ENCODE peak calls at places on chromosomes 7 and 10, in nine cellular contexts. One of them, this sample, is unnamed.

GRCh38 chr7:100208911-100209408 is 10.8 kb upstream of the PVRIG start:
- DNase-seq in transverse colon: no peak
- DNase-seq in AG04450: no peak
- DNase-seq in NCI-H1436 treated with DMSO at 0.1 percent for 48 hours: no peak
- DNase-seq in brain pericyte: no peak
- DNase-seq in activated CD8-positive, alpha-beta memory T cell treated with anti-CD3 and anti-CD28 coated beads for 1 hour: no peak
- DNase-seq in stimulated activated CD4-positive, alpha-beta T cell treated with anti-CD3 and anti-CD28 coated beads, Interleukin-2, amount 100 ng/mL, for 48 hours: peak
- DNase-seq in dorsolateral prefrontal cortex: no peak
- DNase-seq in T-helper 2 cell: no peak
- DNase-seq in this sample: no peak

GRCh38 chr10:122421054-122421625 is 33.3 kb upstream of the ARMS2 start:
- DNase-seq in transverse colon: no peak
- DNase-seq in AG04450: no peak
- DNase-seq in NCI-H1436 treated with DMSO at 0.1 percent for 48 hours: no peak
- DNase-seq in brain pericyte: no peak
- DNase-seq in activated CD8-positive, alpha-beta memory T cell treated with anti-CD3 and anti-CD28 coated beads for 1 hour: no peak
- DNase-seq in stimulated activated CD4-positive, alpha-beta T cell treated with anti-CD3 and anti-CD28 coated beads, Interleukin-2, amount 100 ng/mL, for 48 hours: no peak
- DNase-seq in dorsolateral prefrontal cortex: no peak
- DNase-seq in T-helper 2 cell: no peak
- DNase-seq in this sample: no peak

GRCh38 chr7:1843921-1844335 is 173.9 kb downstream of the ELFN1 start:
- DNase-seq in transverse colon: peak
- DNase-seq in AG04450: no peak
- DNase-seq in NCI-H1436 treated with DMSO at 0.1 percent for 48 hours: no peak
- DNase-seq in brain pericyte: no peak
- DNase-seq in activated CD8-positive, alpha-beta memory T cell treated with anti-CD3 and anti-CD28 coated beads for 1 hour: no peak
- DNase-seq in stimulated activated CD4-positive, alpha-beta T cell treated with anti-CD3 and anti-CD28 coated beads, Interleukin-2, amount 100 ng/mL, for 48 hours: no peak
- DNase-seq in dorsolateral prefrontal cortex: no peak
- DNase-seq in T-helper 2 cell: no peak
- DNase-seq in this sample: no peak

GRCh38 chr10:45453639-45454250 is 79.7 kb downstream of the ALOX5 start:
- DNase-seq in transverse colon: no peak
- DNase-seq in AG04450: no peak
- DNase-seq in NCI-H1436 treated with DMSO at 0.1 percent for 48 hours: no peak
- DNase-seq in brain pericyte: no peak
- DNase-seq in activated CD8-positive, alpha-beta memory T cell treated with anti-CD3 and anti-CD28 coated beads for 1 hour: no peak
- DNase-seq in stimulated activated CD4-positive, alpha-beta T cell treated with anti-CD3 and anti-CD28 coated beads, Interleukin-2, amount 100 ng/mL, for 48 hours: no peak
- DNase-seq in dorsolateral prefrontal cortex: no peak
- DNase-seq in T-helper 2 cell: no peak
- DNase-seq in this sample: no peak

GRCh38 chr7:64830926-64831325 is 36.7 kb downstream of the ZNF138 start:
- DNase-seq in transverse colon: no peak
- DNase-seq in AG04450: no peak
- DNase-seq in NCI-H1436 treated with DMSO at 0.1 percent for 48 hours: no peak
- DNase-seq in brain pericyte: no peak
- DNase-seq in activated CD8-positive, alpha-beta memory T cell treated with anti-CD3 and anti-CD28 coated beads for 1 hour: no peak
- DNase-seq in stimulated activated CD4-positive, alpha-beta T cell treated with anti-CD3 and anti-CD28 coated beads, Interleukin-2, amount 100 ng/mL, for 48 hours: no peak
- DNase-seq in dorsolateral prefrontal cortex: no peak
- DNase-seq in T-helper 2 cell: no peak
- DNase-seq in this sample: no peak

GRCh38 chr10:3668276-3668960 is 116.6 kb downstream of the KLF6 start:
- DNase-seq in transverse colon: peak
- DNase-seq in AG04450: peak
- DNase-seq in NCI-H1436 treated with DMSO at 0.1 percent for 48 hours: no peak
- DNase-seq in brain pericyte: no peak
- DNase-seq in activated CD8-positive, alpha-beta memory T cell treated with anti-CD3 and anti-CD28 coated beads for 1 hour: peak
- DNase-seq in stimulated activated CD4-positive, alpha-beta T cell treated with anti-CD3 and anti-CD28 coated beads, Interleukin-2, amount 100 ng/mL, for 48 hours: peak
- DNase-seq in dorsolateral prefrontal cortex: no peak
- DNase-seq in T-helper 2 cell: peak
- DNase-seq in this sample: no peak

GRCh38 chr10:126004752-126005151 is 108.4 kb downstream of the FANK1 start:
- DNase-seq in transverse colon: no peak
- DNase-seq in AG04450: no peak
- DNase-seq in NCI-H1436 treated with DMSO at 0.1 percent for 48 hours: no peak
- DNase-seq in brain pericyte: no peak
- DNase-seq in activated CD8-positive, alpha-beta memory T cell treated with anti-CD3 and anti-CD28 coated beads for 1 hour: no peak
- DNase-seq in stimulated activated CD4-positive, alpha-beta T cell treated with anti-CD3 and anti-CD28 coated beads, Interleukin-2, amount 100 ng/mL, for 48 hours: no peak
- DNase-seq in dorsolateral prefrontal cortex: no peak
- DNase-seq in T-helper 2 cell: no peak
- DNase-seq in this sample: no peak

GRCh38 chr7:87370660-87371180 is 25.3 kb downstream of the CROT start:
- DNase-seq in transverse colon: no peak
- DNase-seq in AG04450: peak
- DNase-seq in NCI-H1436 treated with DMSO at 0.1 percent for 48 hours: no peak
- DNase-seq in brain pericyte: no peak
- DNase-seq in activated CD8-positive, alpha-beta memory T cell treated with anti-CD3 and anti-CD28 coated beads for 1 hour: no peak
- DNase-seq in stimulated activated CD4-positive, alpha-beta T cell treated with anti-CD3 and anti-CD28 coated beads, Interleukin-2, amount 100 ng/mL, for 48 hours: no peak
- DNase-seq in dorsolateral prefrontal cortex: no peak
- DNase-seq in T-helper 2 cell: no peak
- DNase-seq in this sample: no peak

GRCh38 chr10:34343764-34344163 is 471.3 kb downstream of the PARD3 start:
- DNase-seq in transverse colon: no peak
- DNase-seq in AG04450: no peak
- DNase-seq in NCI-H1436 treated with DMSO at 0.1 percent for 48 hours: no peak
- DNase-seq in brain pericyte: no peak
- DNase-seq in activated CD8-positive, alpha-beta memory T cell treated with anti-CD3 and anti-CD28 coated beads for 1 hour: no peak
- DNase-seq in stimulated activated CD4-positive, alpha-beta T cell treated with anti-CD3 and anti-CD28 coated beads, Interleukin-2, amount 100 ng/mL, for 48 hours: no peak
- DNase-seq in dorsolateral prefrontal cortex: no peak
- DNase-seq in T-helper 2 cell: no peak
- DNase-seq in this sample: no peak

GRCh38 chr7:28434510-28434909 is 22.2 kb downstream of the CREB5 start:
- DNase-seq in transverse colon: no peak
- DNase-seq in AG04450: no peak
- DNase-seq in NCI-H1436 treated with DMSO at 0.1 percent for 48 hours: no peak
- DNase-seq in brain pericyte: no peak
- DNase-seq in activated CD8-positive, alpha-beta memory T cell treated with anti-CD3 and anti-CD28 coated beads for 1 hour: no peak
- DNase-seq in stimulated activated CD4-positive, alpha-beta T cell treated with anti-CD3 and anti-CD28 coated beads, Interleukin-2, amount 100 ng/mL, for 48 hours: no peak
- DNase-seq in dorsolateral prefrontal cortex: no peak
- DNase-seq in T-helper 2 cell: no peak
- DNase-seq in this sample: no peak

GRCh38 chr10:124116771-124117510 is 23.5 kb upstream of the CHST15 start:
- DNase-seq in transverse colon: no peak
- DNase-seq in AG04450: no peak
- DNase-seq in NCI-H1436 treated with DMSO at 0.1 percent for 48 hours: no peak
- DNase-seq in brain pericyte: no peak
- DNase-seq in activated CD8-positive, alpha-beta memory T cell treated with anti-CD3 and anti-CD28 coated beads for 1 hour: no peak
- DNase-seq in stimulated activated CD4-positive, alpha-beta T cell treated with anti-CD3 and anti-CD28 coated beads, Interleukin-2, amount 100 ng/mL, for 48 hours: no peak
- DNase-seq in dorsolateral prefrontal cortex: no peak
- DNase-seq in T-helper 2 cell: no peak
- DNase-seq in this sample: no peak

GRCh38 chr7:150856303-150857275 is 4.3 kb downstream of the AOC1 start:
- DNase-seq in transverse colon: no peak
- DNase-seq in AG04450: no peak
- DNase-seq in NCI-H1436 treated with DMSO at 0.1 percent for 48 hours: no peak
- DNase-seq in brain pericyte: no peak
- DNase-seq in activated CD8-positive, alpha-beta memory T cell treated with anti-CD3 and anti-CD28 coated beads for 1 hour: no peak
- DNase-seq in stimulated activated CD4-positive, alpha-beta T cell treated with anti-CD3 and anti-CD28 coated beads, Interleukin-2, amount 100 ng/mL, for 48 hours: no peak
- DNase-seq in dorsolateral prefrontal cortex: no peak
- DNase-seq in T-helper 2 cell: no peak
- DNase-seq in this sample: no peak

GRCh38 chr10:5447071-5447470 is 34.7 kb downstream of the NET1 start:
- DNase-seq in transverse colon: no peak
- DNase-seq in AG04450: no peak
- DNase-seq in NCI-H1436 treated with DMSO at 0.1 percent for 48 hours: no peak
- DNase-seq in brain pericyte: no peak
- DNase-seq in activated CD8-positive, alpha-beta memory T cell treated with anti-CD3 and anti-CD28 coated beads for 1 hour: no peak
- DNase-seq in stimulated activated CD4-positive, alpha-beta T cell treated with anti-CD3 and anti-CD28 coated beads, Interleukin-2, amount 100 ng/mL, for 48 hours: no peak
- DNase-seq in dorsolateral prefrontal cortex: no peak
- DNase-seq in T-helper 2 cell: no peak
- DNase-seq in this sample: no peak

GRCh38 chr7:25636871-25637283 is 408.6 kb upstream of the NPVF start:
- DNase-seq in transverse colon: no peak
- DNase-seq in AG04450: no peak
- DNase-seq in NCI-H1436 treated with DMSO at 0.1 percent for 48 hours: no peak
- DNase-seq in brain pericyte: no peak
- DNase-seq in activated CD8-positive, alpha-beta memory T cell treated with anti-CD3 and anti-CD28 coated beads for 1 hour: no peak
- DNase-seq in stimulated activated CD4-positive, alpha-beta T cell treated with anti-CD3 and anti-CD28 coated beads, Interleukin-2, amount 100 ng/mL, for 48 hours: no peak
- DNase-seq in dorsolateral prefrontal cortex: no peak
- DNase-seq in T-helper 2 cell: no peak
- DNase-seq in this sample: no peak

GRCh38 chr10:121942749-121943148 is 14.9 kb upstream of the ATE1 start:
- DNase-seq in transverse colon: no peak
- DNase-seq in AG04450: peak
- DNase-seq in NCI-H1436 treated with DMSO at 0.1 percent for 48 hours: no peak
- DNase-seq in brain pericyte: peak
- DNase-seq in activated CD8-positive, alpha-beta memory T cell treated with anti-CD3 and anti-CD28 coated beads for 1 hour: no peak
- DNase-seq in stimulated activated CD4-positive, alpha-beta T cell treated with anti-CD3 and anti-CD28 coated beads, Interleukin-2, amount 100 ng/mL, for 48 hours: no peak
- DNase-seq in dorsolateral prefrontal cortex: no peak
- DNase-seq in T-helper 2 cell: no peak
- DNase-seq in this sample: no peak

GRCh38 chr10:116561026-116561425 is 15.3 kb downstream of the PNLIP start:
- DNase-seq in transverse colon: no peak
- DNase-seq in AG04450: no peak
- DNase-seq in NCI-H1436 treated with DMSO at 0.1 percent for 48 hours: no peak
- DNase-seq in brain pericyte: no peak
- DNase-seq in activated CD8-positive, alpha-beta memory T cell treated with anti-CD3 and anti-CD28 coated beads for 1 hour: no peak
- DNase-seq in stimulated activated CD4-positive, alpha-beta T cell treated with anti-CD3 and anti-CD28 coated beads, Interleukin-2, amount 100 ng/mL, for 48 hours: no peak
- DNase-seq in dorsolateral prefrontal cortex: no peak
- DNase-seq in T-helper 2 cell: no peak
- DNase-seq in this sample: no peak

GRCh38 chr7:96354881-96355280 is 33.0 kb upstream of the SLC25A13 start:
- DNase-seq in transverse colon: no peak
- DNase-seq in AG04450: no peak
- DNase-seq in NCI-H1436 treated with DMSO at 0.1 percent for 48 hours: no peak
- DNase-seq in brain pericyte: no peak
- DNase-seq in activated CD8-positive, alpha-beta memory T cell treated with anti-CD3 and anti-CD28 coated beads for 1 hour: no peak
- DNase-seq in stimulated activated CD4-positive, alpha-beta T cell treated with anti-CD3 and anti-CD28 coated beads, Interleukin-2, amount 100 ng/mL, for 48 hours: no peak
- DNase-seq in dorsolateral prefrontal cortex: no peak
- DNase-seq in T-helper 2 cell: no peak
- DNase-seq in this sample: no peak

GRCh38 chr10:110600487-110601101 is 33.1 kb downstream of the SMC3 start:
- DNase-seq in transverse colon: no peak
- DNase-seq in AG04450: peak
- DNase-seq in NCI-H1436 treated with DMSO at 0.1 percent for 48 hours: peak
- DNase-seq in brain pericyte: peak
- DNase-seq in activated CD8-positive, alpha-beta memory T cell treated with anti-CD3 and anti-CD28 coated beads for 1 hour: no peak
- DNase-seq in stimulated activated CD4-positive, alpha-beta T cell treated with anti-CD3 and anti-CD28 coated beads, Interleukin-2, amount 100 ng/mL, for 48 hours: no peak
- DNase-seq in dorsolateral prefrontal cortex: no peak
- DNase-seq in T-helper 2 cell: no peak
- DNase-seq in this sample: no peak

GRCh38 chr10:1563028-1563427 is 174.3 kb downstream of the ADARB2 start:
- DNase-seq in transverse colon: no peak
- DNase-seq in AG04450: no peak
- DNase-seq in NCI-H1436 treated with DMSO at 0.1 percent for 48 hours: no peak
- DNase-seq in brain pericyte: no peak
- DNase-seq in activated CD8-positive, alpha-beta memory T cell treated with anti-CD3 and anti-CD28 coated beads for 1 hour: no peak
- DNase-seq in stimulated activated CD4-positive, alpha-beta T cell treated with anti-CD3 and anti-CD28 coated beads, Interleukin-2, amount 100 ng/mL, for 48 hours: no peak
- DNase-seq in dorsolateral prefrontal cortex: no peak
- DNase-seq in T-helper 2 cell: no peak
- DNase-seq in this sample: no peak

GRCh38 chr10:122159159-122159970 is 111.7 kb upstream of the BTBD16 start:
- DNase-seq in transverse colon: no peak
- DNase-seq in AG04450: no peak
- DNase-seq in NCI-H1436 treated with DMSO at 0.1 percent for 48 hours: peak
- DNase-seq in brain pericyte: no peak
- DNase-seq in activated CD8-positive, alpha-beta memory T cell treated with anti-CD3 and anti-CD28 coated beads for 1 hour: no peak
- DNase-seq in stimulated activated CD4-positive, alpha-beta T cell treated with anti-CD3 and anti-CD28 coated beads, Interleukin-2, amount 100 ng/mL, for 48 hours: no peak
- DNase-seq in dorsolateral prefrontal cortex: no peak
- DNase-seq in T-helper 2 cell: no peak
- DNase-seq in this sample: no peak